ENCODE peak calls at places on chromosomes 16 and 17, in five cellular contexts. B, Z, J, C and F are unnamed samples. For H3K27me3, the result is how much of the 10 kb centered on the place peaks cover.

GRCh38 chr16:86391486-86391885 is 118.8 kb upstream of the FOXF1 start:
- DNase-seq in C (no peak), Z (no peak), B (no peak), J (no peak), F (no peak)

GRCh38 chr16:35733278-35733965 is 2274.0 kb downstream of the TP53TG3F start:
- DNase-seq in C (no peak), B (no peak), Z (no peak), J (no peak), F (no peak)

GRCh38 chr17:39096435-39097158 is 54.8 kb downstream of the PLXDC1 start:
- DNase-seq in B (no peak), Z (no peak), J (no peak), C (no peak), F (no peak)

GRCh38 chr16:78584213-78584860 is 484.9 kb downstream of the WWOX start:
- DNase-seq in J (no peak), Z (no peak), C (no peak), B (no peak), F (no peak)

GRCh38 chr17:33200116-33200515 is 93.0 kb downstream of the ASIC2 start:
- DNase-seq in J (no peak), Z (peak), C (no peak), B (no peak), F (no peak)

GRCh38 chr16:239948-240277 is 5.3 kb downstream of the FAM234A start:
- DNase-seq in J (no peak), B (no peak), Z (no peak), C (no peak), F (no peak)

GRCh38 chr16:3022697-3023414 is 886 bp downstream of the HCFC1R1 start:
- DNase-seq in Z (no peak), B (no peak), C (no peak), J (no peak), F (peak)

GRCh38 chr17:81074875-81075274 is 39.9 kb downstream of the BAIAP2 start:
- DNase-seq in B (no peak), C (no peak), J (no peak), Z (no peak), F (no peak)

GRCh38 chr16:67199011-67199807 is at the start of gene ELMO3:
- DNase-seq in J (peak), C (peak), B (no peak), Z (peak), F (no peak)

GRCh38 chr17:69534235-69534621 is 119.7 kb downstream of the MAP2K6 start:
- DNase-seq in C (no peak), J (no peak), B (no peak), Z (no peak), F (no peak)

GRCh38 chr16:70391881-70392481 is 45.3 kb downstream of the DDX19A start:
- DNase-seq in B (no peak), Z (no peak), C (no peak), J (no peak), F (no peak)

GRCh38 chr17:81244358-81245023 is 5.4 kb downstream of the NDUFAF8 start:
- DNase-seq in C (peak), J (no peak), Z (no peak), B (no peak), F (no peak)

GRCh38 chr17:43766413-43767052 is 7.9 kb upstream of the SOST start:
- DNase-seq in B (peak), J (peak), Z (peak), C (peak), F (peak)

GRCh38 chr16:22624038-22624656 is 113.5 kb downstream of the NPIPB5 start:
- DNase-seq in B (no peak), C (peak), Z (no peak), J (no peak), F (no peak)

GRCh38 chr17:81221842-81222619 is 734 bp downstream of the CEP131 start:
- DNase-seq in J (peak), C (peak), B (no peak), Z (no peak), F (no peak)

GRCh38 chr16:81745704-81746558 is 33.2 kb upstream of the PLCG2 start:
- DNase-seq in B (peak), C (peak), Z (peak), J (peak), F (peak)

GRCh38 chr16:51532551-51532950 is 381.5 kb upstream of the SALL1 start:
- DNase-seq in Z (no peak), C (no peak), B (no peak), J (no peak), F (no peak)

GRCh38 chr17:2176484-2177175 is 121.7 kb downstream of the HIC1 start:
- DNase-seq in C (no peak), B (no peak), J (no peak), Z (no peak), F (no peak)

GRCh38 chr17:58755577-58756245 is at the start of gene PPM1E:
- DNase-seq in B (no peak), C (peak), J (peak), Z (peak), F (peak)

GRCh38 chr16:84053237-84053636 is 10.6 kb upstream of the SLC38A8 start:
- DNase-seq in C (no peak), J (no peak), B (no peak), Z (no peak), F (no peak)

GRCh38 chr17:75806822-75807500 is 22.4 kb downstream of the UNK start:
- DNase-seq in B (no peak), J (no peak), C (no peak), Z (no peak), F (no peak)

GRCh38 chr17:73187203-73187769 is 5.6 kb upstream of the COG1 start:
- DNase-seq in B (no peak), Z (peak), J (no peak), C (no peak), F (no peak)

GRCh38 chr17:44919885-44920564 is 4.7 kb upstream of the GFAP start:
- DNase-seq in Z (peak), J (peak), B (peak), C (peak), F (peak)

GRCh38 chr16:19184823-19185509 is 16.9 kb downstream of the SYT17 start:
- DNase-seq in C (no peak), J (no peak), Z (no peak), B (no peak), F (no peak)

GRCh38 chr16:87332150-87332549 is 15.0 kb upstream of the C16orf95 start:
- DNase-seq in C (no peak), J (no peak), B (no peak), Z (no peak), F (no peak)

GRCh38 chr16:1674306-1674705 is 3.8 kb upstream of the JPT2 start:
- DNase-seq in B (no peak), Z (no peak), C (no peak), J (no peak), F (no peak)

GRCh38 chr16:83689385-83689831 is 118.4 kb upstream of the HSBP1 start:
- DNase-seq in C (no peak), B (no peak), Z (peak), J (no peak), F (no peak)

GRCh38 chr16:9033125-9033830 is 58.2 kb upstream of the HAPSTR1 start:
- DNase-seq in Z (peak), B (peak), J (peak), C (peak), F (no peak)

GRCh38 chr16:75109732-75110243 is 6.8 kb downstream of the LDHD start:
- DNase-seq in J (no peak), Z (no peak), B (no peak), C (no peak), F (no peak)

GRCh38 chr16:86772671-86773338 is 194.5 kb downstream of the FOXL1 start:
- DNase-seq in C (no peak), B (no peak), J (peak), Z (no peak), F (no peak)

GRCh38 chr17:40355123-40355803 is 9.3 kb downstream of the GJD3 start:
- DNase-seq in B (no peak), Z (peak), C (peak), J (peak), F (no peak)

GRCh38 chr16:55324491-55325447 is 766 bp downstream of the IRX6 start:
- DNase-seq in C (peak), Z (no peak), B (no peak), J (peak), F (no peak)

GRCh38 chr16:76265434-76266045 is 11.7 kb upstream of the CNTNAP4 start:
- DNase-seq in B (peak), C (peak), J (peak), Z (peak), F (no peak)

GRCh38 chr16:72428611-72429376 is 256.8 kb upstream of the PMFBP1 start:
- DNase-seq in C (no peak), B (no peak), J (no peak), Z (no peak), F (no peak)

GRCh38 chr17:73291260-73291801 is 20.5 kb downstream of the CDC42EP4 start:
- DNase-seq in B (peak), Z (no peak), J (no peak), C (no peak), F (peak)

GRCh38 chr17:37465058-37465616 is 24.6 kb upstream of the DUSP14 start:
- DNase-seq in C (no peak), B (no peak), J (no peak), Z (no peak), F (no peak)

GRCh38 chr16:31088459-31089183 is at the start of gene PRSS53:
- DNase-seq in Z (no peak), J (no peak), B (no peak), C (no peak), F (no peak)

GRCh38 chr17:81734405-81735055 is 22.4 kb downstream of the SLC25A10 start:
- DNase-seq in B (no peak), C (no peak), J (no peak), Z (no peak), F (no peak)

GRCh38 chr16:82701302-82702022 is 74.7 kb downstream of the CDH13 start:
- DNase-seq in C (no peak), J (no peak), Z (no peak), B (no peak), F (no peak)

GRCh38 chr17:49895812-49896211 is 47.9 kb upstream of the TAC4 start:
- DNase-seq in Z (no peak), C (no peak), J (no peak), B (no peak), F (no peak)

GRCh38 chr17:49896222-49896621 is 48.4 kb upstream of the TAC4 start:
- DNase-seq in Z (no peak), C (no peak), B (no peak), J (no peak), F (no peak)

GRCh38 chr17:49894761-49895160 is 46.9 kb upstream of the TAC4 start:
- DNase-seq in J (no peak), C (no peak), B (no peak), Z (no peak), F (no peak)

GRCh38 chr17:49898547-49899490 is 51.0 kb upstream of the TAC4 start:
- DNase-seq in C (no peak), J (peak), Z (peak), B (peak), F (no peak)

DNA sequence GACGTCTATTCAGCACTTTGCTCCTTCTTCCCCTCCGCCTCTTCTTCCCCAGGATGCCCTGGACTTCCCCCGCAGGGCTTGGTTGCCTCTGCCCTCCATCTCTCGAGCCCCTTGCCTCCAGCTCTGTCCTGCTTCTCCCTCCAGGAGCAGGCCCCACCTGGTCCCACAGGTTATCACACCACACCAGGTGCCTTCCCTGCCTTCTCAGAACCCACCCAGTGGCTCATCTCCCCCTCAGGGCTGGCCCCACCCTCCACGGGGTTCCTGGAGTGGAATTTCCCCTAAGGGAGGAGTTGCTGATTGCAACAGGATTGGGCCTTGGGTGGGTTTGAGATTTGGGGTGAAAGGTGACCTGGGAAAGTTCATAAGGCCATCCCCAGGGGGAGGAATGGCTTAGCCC is 49.0 kb upstream of the TAC4 start:
- DNase-seq in C (no peak), B (no peak), J (no peak), Z (no peak), F (no peak)
- H3K27me3 ChIP-seq in C (half or more), B (under half), J (half or more), Z (under half), F (half or more)

DNA sequence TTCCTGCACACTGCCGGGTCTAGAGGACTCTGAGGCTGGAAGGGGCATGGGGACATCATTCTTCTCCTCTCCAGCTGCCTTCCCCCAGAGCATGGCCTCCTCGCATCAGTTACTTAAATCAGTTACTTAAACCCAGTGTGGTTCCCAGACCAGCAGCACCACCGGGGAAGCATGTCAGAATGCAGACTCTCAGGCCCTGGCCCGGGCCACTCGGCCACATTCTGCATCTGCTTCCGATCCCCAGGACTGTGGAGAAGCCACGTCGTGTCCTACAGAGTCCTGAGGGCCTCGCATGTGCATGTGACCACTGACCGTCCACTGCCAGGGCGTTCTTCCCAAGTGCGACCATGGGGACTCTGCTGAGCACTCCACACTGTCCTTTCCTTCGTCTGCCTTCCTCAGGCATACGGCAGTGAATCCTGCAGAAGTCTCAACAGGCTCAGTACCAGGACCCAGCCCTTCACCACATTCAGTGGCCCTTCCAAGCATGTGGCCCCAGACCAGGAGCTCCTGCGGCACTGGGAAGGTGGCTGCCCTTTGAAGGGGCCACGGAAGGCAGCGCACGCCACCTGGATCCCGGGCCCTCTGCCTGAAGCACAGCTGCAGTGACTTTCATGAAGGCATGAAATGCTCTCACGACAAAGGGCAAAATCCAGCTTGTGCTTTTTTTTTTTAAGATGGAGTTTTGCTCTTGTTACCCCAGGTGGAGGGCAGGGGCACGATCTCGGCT is 46.9 kb upstream of the RASD1 start:
- DNase-seq in J (no peak), B (no peak), C (no peak), Z (no peak), F (no peak)
- TF ChIP-seq EZH2phosphoT487 in J (no peak), B (no peak), C (no peak), Z (no peak), F (no peak)

GRCh38 chr17:65442691-65443090 is 118.8 kb downstream of the AXIN2 start:
- DNase-seq in J (no peak), B (no peak), Z (no peak), C (no peak), F (no peak)
- H3K27me3 ChIP-seq in J (under half), B (under half), Z (under half), C (under half), F (under half)

GRCh38 chr17:62819511-62820221 is 11.6 kb upstream of the MARCHF10 start:
- DNase-seq in C (peak), Z (peak), J (peak), B (peak), F (no peak)
- TF ChIP-seq EZH2phosphoT487 in C (no peak), Z (no peak), J (no peak), B (no peak), F (no peak)